ENCODE peak calls at places on chromosome 5, in seven cellular contexts. Z is PC-9; S is stimulated activated naive CD4-positive, alpha-beta T cell treated with Interleukin-2 at 50 U/mL for 16 hours; B is effector CD4-positive, alpha-beta T cell; U is neural crest cell; C is T-helper 2 cell; D is tibial artery. R is an unnamed sample.

GRCh38 chr5:31442253-31442820 is 89.6 kb downstream of the DROSHA start:
- DNase-seq in D (no peak), Z (no peak), B (no peak), S (no peak), C (no peak), U (no peak), R (no peak)

GRCh38 chr5:123369371-123369968 is 53.7 kb downstream of the CEP120 start:
- DNase-seq in B (no peak), C (no peak), D (no peak), S (no peak), U (no peak), Z (no peak), R (no peak)

GRCh38 chr5:32760091-32760509 is 49.0 kb downstream of the NPR3 start:
- DNase-seq in C (no peak), D (no peak), B (no peak), Z (peak; percentile 73), S (no peak), U (no peak), R (no peak)

GRCh38 chr5:82987188-82987587 is 90.0 kb downstream of the TMEM167A start:
- DNase-seq in Z (no peak), C (no peak), D (no peak), S (no peak), U (no peak), B (no peak), R (peak; percentile 11)

GRCh38 chr5:68187268-68188055 is 28.1 kb upstream of the PIK3R1 start:
- DNase-seq in B (no peak), Z (no peak), U (peak; percentile 60), C (no peak), S (no peak), D (no peak), R (no peak)

GRCh38 chr5:160486573-160486972 is 64.9 kb downstream of the PTTG1 start:
- DNase-seq in B (peak; percentile 41), D (no peak), U (no peak), S (peak; percentile 39), Z (no peak), C (no peak), R (no peak)

GRCh38 chr5:1474183-1474839 is 29.1 kb upstream of the SLC6A3 start:
- DNase-seq in U (no peak), B (no peak), Z (no peak), D (no peak), C (peak; percentile 7), S (no peak), R (no peak)

GRCh38 chr5:151868451-151868850 is 56.2 kb downstream of the GLRA1 start:
- DNase-seq in S (no peak), Z (no peak), U (no peak), D (no peak), B (no peak), C (no peak), R (no peak)

GRCh38 chr5:139795074-139796001 is at the start of gene PSD2:
- DNase-seq in U (no peak), S (peak; percentile 13), Z (no peak), C (no peak), B (no peak), D (no peak), R (no peak)

GRCh38 chr5:86909896-86910295 is 292.2 kb downstream of the COX7C start:
- DNase-seq in D (no peak), B (no peak), C (no peak), Z (no peak), S (no peak), U (no peak), R (no peak)

GRCh38 chr5:141992349-141992963 is 20.4 kb downstream of the GNPDA1 start:
- DNase-seq in D (peak; percentile 75), Z (peak; percentile 60), U (peak; percentile 75), B (peak; percentile 80), S (peak; percentile 72), C (peak; percentile 40), R (no peak)

GRCh38 chr5:159440235-159440634 is 109.9 kb upstream of the IL12B start:
- DNase-seq in S (no peak), Z (no peak), D (no peak), B (no peak), U (no peak), C (no peak), R (no peak)

GRCh38 chr5:151006704-151007334 is 13.6 kb upstream of the GPX3 start:
- DNase-seq in S (no peak), Z (no peak), C (no peak), U (no peak), D (peak; percentile 78), B (no peak), R (no peak)

GRCh38 chr5:27191786-27192505 is 153.6 kb upstream of the CDH9 start:
- DNase-seq in B (no peak), D (no peak), U (no peak), Z (no peak), C (no peak), S (no peak), R (no peak)